ENCODE peak calls at places on chromosome 12, in six cellular contexts. E is HepG2, L is H1, Q is K562, G is transverse colon, U is HCT116. A is an unnamed sample.

GRCh38 chr12:133130808-133131128 is 341 bp downstream of the ZNF10 start:
- DNase-seq in L (no peak), Q (no peak), G (peak), U (no peak), E (no peak), A (peak)

GRCh38 chr12:8781326-8781725 is 41.1 kb upstream of the A2ML1 start:
- DNase-seq in Q (no peak), G (no peak), L (no peak), U (no peak), E (no peak), A (no peak)

GRCh38 chr12:1812650-1813302 is 7.6 kb upstream of the LRTM2 start:
- DNase-seq in L (no peak), U (no peak), Q (peak), G (no peak), E (peak), A (no peak)

GRCh38 chr12:93243689-93244513 is 133.8 kb upstream of the NUDT4 start:
- DNase-seq in E (peak), G (peak), L (no peak), U (no peak), Q (no peak), A (no peak)

GRCh38 chr12:54384591-54385041 is at the start of gene ZNF385A:
- DNase-seq in G (no peak), Q (no peak), L (no peak), E (no peak), U (no peak), A (no peak)

GRCh38 chr12:84912191-84913142 is at the start of gene SLC6A15:
- DNase-seq in Q (no peak), G (no peak), U (no peak), L (peak), E (no peak), A (peak)

GRCh38 chr12:19431407-19432308 is 7.6 kb upstream of the AEBP2 start:
- DNase-seq in E (no peak), Q (no peak), L (no peak), U (no peak), G (no peak), A (no peak)

GRCh38 chr12:132731574-132731973 is 20.9 kb downstream of the PGAM5 start:
- DNase-seq in G (no peak), U (no peak), E (no peak), L (no peak), Q (no peak), A (no peak)

GRCh38 chr12:76360316-76360715 is 12.1 kb upstream of the BBS10 start:
- DNase-seq in U (no peak), Q (no peak), G (no peak), L (no peak), E (no peak), A (no peak)

GRCh38 chr12:104720346-104721064 is 237.6 kb downstream of the SLC41A2 start:
- DNase-seq in U (no peak), L (no peak), Q (no peak), E (no peak), G (peak), A (no peak)

GRCh38 chr12:107368586-107368985 is 275.2 kb upstream of the CRY1 start:
- DNase-seq in L (no peak), Q (no peak), U (no peak), G (no peak), E (no peak), A (no peak)

GRCh38 chr12:105920161-105920684 is 218.5 kb downstream of the NUAK1 start:
- DNase-seq in Q (no peak), G (no peak), E (no peak), L (no peak), U (no peak), A (no peak)

GRCh38 chr12:93186131-93186530 is 191.6 kb upstream of the NUDT4 start:
- DNase-seq in U (no peak), L (no peak), Q (no peak), G (no peak), E (no peak), A (no peak)

GRCh38 chr12:116136340-116136739 is 141.2 kb downstream of the MED13L start:
- DNase-seq in E (no peak), Q (no peak), U (no peak), G (no peak), L (no peak), A (no peak)

GRCh38 chr12:58479403-58479802 is 440.9 kb downstream of the LRIG3 start:
- DNase-seq in U (no peak), L (no peak), Q (no peak), G (no peak), E (no peak), A (no peak)

GRCh38 chr12:94962680-94963079 is 40.8 kb downstream of the NDUFA12 start:
- DNase-seq in E (no peak), L (no peak), Q (no peak), G (no peak), U (no peak), A (no peak)

GRCh38 chr12:104288635-104289258 is 14.8 kb upstream of the EID3 start:
- DNase-seq in E (peak), U (peak), L (peak), G (peak), Q (peak), A (peak)

GRCh38 chr12:108833355-108833733 is 24.0 kb downstream of the SSH1 start:
- DNase-seq in E (no peak), Q (no peak), U (peak), G (no peak), L (no peak), A (no peak)

GRCh38 chr12:45017916-45018315 is 33.0 kb downstream of the DBX2 start:
- DNase-seq in U (no peak), Q (no peak), G (no peak), L (no peak), E (no peak), A (no peak)

GRCh38 chr12:64785816-64786215 is 26.6 kb upstream of the GNS start:
- DNase-seq in L (no peak), Q (no peak), U (no peak), G (no peak), E (no peak), A (no peak)

GRCh38 chr12:124477109-124477915 is 90.1 kb downstream of the NCOR2 start:
- DNase-seq in Q (no peak), G (no peak), U (no peak), L (no peak), E (no peak), A (no peak)

GRCh38 chr12:54004063-54004840 is 4.3 kb downstream of the HOXC9 start:
- DNase-seq in L (no peak), Q (no peak), E (no peak), G (no peak), U (no peak), A (no peak)

GRCh38 chr12:124096109-124096508 is 123.1 kb downstream of the ZNF664 start:
- DNase-seq in G (no peak), U (no peak), L (no peak), Q (no peak), E (no peak), A (no peak)

GRCh38 chr12:125824276-125824675 is 759.0 kb downstream of the AACS start:
- DNase-seq in G (no peak), L (no peak), Q (no peak), U (no peak), E (no peak), A (no peak)

GRCh38 chr12:28568709-28569108 is 378.5 kb downstream of the CCDC91 start:
- DNase-seq in L (no peak), Q (no peak), U (no peak), E (no peak), G (no peak), A (no peak)

GRCh38 chr12:4117386-4118016 is 156.1 kb upstream of the CCND2 start:
- DNase-seq in E (no peak), U (no peak), Q (no peak), G (peak), L (peak), A (no peak)

DNA sequence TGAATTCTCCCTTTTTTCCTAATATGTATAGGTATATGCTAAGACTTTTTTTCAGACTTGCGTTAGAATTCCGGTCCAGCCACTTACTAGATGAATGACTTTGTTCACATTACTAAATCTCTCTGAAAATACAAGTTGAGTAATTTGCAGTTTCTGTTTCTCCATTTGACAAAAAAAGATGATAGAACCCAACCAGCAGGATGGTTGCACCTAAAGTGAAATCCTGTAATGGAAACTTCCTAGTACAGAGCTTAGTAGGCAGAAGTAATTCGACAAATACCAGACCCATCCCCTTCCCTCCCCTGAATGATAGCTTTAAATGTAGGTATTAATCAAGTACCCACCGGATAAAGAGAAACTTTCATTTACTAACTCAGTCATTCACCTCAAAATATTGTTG is 113.6 kb upstream of the RAP1B start:
- DNase-seq in E (no peak), Q (no peak), L (no peak), U (no peak), G (no peak), A (no peak)
- H3K4me3 ChIP-seq in E (no peak), Q (no peak), L (no peak), U (no peak), G (no peak), A (no peak)

GRCh38 chr12:30822385-30823139 is 67.8 kb upstream of the CAPRIN2 start:
- DNase-seq in L (peak), U (no peak), Q (no peak), E (no peak), G (peak), A (peak)
- TF ChIP-seq POLR2A in L (no peak), U (no peak), Q (no peak), E (no peak), G (no peak), A (no peak)

GRCh38 chr12:33006106-33006505 is 109.5 kb upstream of the PKP2 start:
- DNase-seq in U (no peak), L (no peak), Q (no peak), E (no peak), G (no peak), A (no peak)
- TF ChIP-seq POLR2AphosphoS5 in U (no peak), L (no peak), Q (no peak), E (no peak), G (no peak), A (no peak)

GRCh38 chr12:92134638-92135274 is 10.9 kb downstream of the BTG1 start:
- DNase-seq in L (no peak), G (no peak), Q (no peak), E (no peak), U (no peak), A (no peak)
- H3K4me3 ChIP-seq in L (no peak), G (no peak), Q (no peak), E (no peak), U (no peak), A (peak)

GRCh38 chr12:120134307-120134980 is 17.9 kb upstream of the RAB35 start:
- DNase-seq in Q (no peak), E (no peak), L (no peak), G (no peak), U (no peak), A (no peak)

GRCh38 chr12:120130011-120130410 is 13.5 kb upstream of the RAB35 start:
- DNase-seq in U (no peak), E (no peak), G (no peak), Q (no peak), L (no peak), A (no peak)

GRCh38 chr12:120132437-120132836 is 15.9 kb upstream of the RAB35 start:
- DNase-seq in G (no peak), L (no peak), Q (no peak), E (no peak), U (no peak), A (no peak)

GRCh38 chr12:120131116-120131515 is 14.6 kb upstream of the RAB35 start:
- DNase-seq in L (no peak), U (no peak), G (no peak), E (no peak), Q (no peak), A (no peak)

DNA sequence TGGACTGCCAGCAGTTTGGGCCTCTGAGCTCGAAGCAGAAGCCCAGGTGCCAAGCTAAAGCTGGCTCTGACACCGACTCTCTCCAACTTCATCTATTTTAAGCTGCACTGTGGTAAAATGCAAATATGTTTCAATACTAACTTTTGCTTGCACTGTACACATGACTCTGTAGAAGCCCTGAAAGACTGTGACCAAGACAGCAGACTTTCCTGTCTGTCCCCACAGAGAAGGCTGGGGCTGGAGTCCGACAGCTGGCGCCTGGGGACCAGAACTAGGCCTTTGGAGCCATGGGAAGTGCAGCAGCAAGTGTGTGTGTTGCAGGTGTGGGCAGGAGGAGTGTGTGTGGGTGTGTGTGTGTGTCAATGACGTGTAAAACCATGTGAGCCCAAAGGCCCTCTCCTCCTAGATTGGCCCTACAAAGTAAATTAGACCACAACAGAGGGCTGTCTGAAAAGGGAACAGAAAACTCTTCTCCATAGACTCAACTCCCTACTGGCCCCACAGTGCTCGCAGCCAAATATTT is 16.4 kb upstream of the RAB35 start:
- DNase-seq in U (no peak), Q (no peak), L (no peak), E (no peak), G (peak), A (no peak)
- TF ChIP-seq POLR2A in U (no peak), Q (no peak), L (no peak), E (no peak), G (no peak), A (no peak)

GRCh38 chr12:113103756-113104450 is 31.7 kb downstream of the RASAL1 start:
- DNase-seq in G (peak), E (peak), L (peak), Q (peak), U (no peak), A (no peak)
- TF ChIP-seq POLR2AphosphoS5 in G (no peak), E (no peak), L (peak), Q (no peak), U (no peak), A (no peak)

GRCh38 chr12:114407566-114408411 is 1.8 kb upstream of the TBX5 start:
- DNase-seq in U (no peak), Q (no peak), E (no peak), G (no peak), L (no peak), A (no peak)

GRCh38 chr12:114407034-114407420 is 1.1 kb upstream of the TBX5 start:
- DNase-seq in G (no peak), L (no peak), U (no peak), Q (no peak), E (no peak), A (no peak)

GRCh38 chr12:114408415-114408814 is 2.5 kb upstream of the TBX5 start:
- DNase-seq in U (no peak), L (no peak), G (no peak), E (no peak), Q (no peak), A (no peak)

GRCh38 chr12:114409796-114410520 is 4.0 kb upstream of the TBX5 start:
- DNase-seq in U (no peak), Q (no peak), L (no peak), G (no peak), E (no peak), A (no peak)

DNA sequence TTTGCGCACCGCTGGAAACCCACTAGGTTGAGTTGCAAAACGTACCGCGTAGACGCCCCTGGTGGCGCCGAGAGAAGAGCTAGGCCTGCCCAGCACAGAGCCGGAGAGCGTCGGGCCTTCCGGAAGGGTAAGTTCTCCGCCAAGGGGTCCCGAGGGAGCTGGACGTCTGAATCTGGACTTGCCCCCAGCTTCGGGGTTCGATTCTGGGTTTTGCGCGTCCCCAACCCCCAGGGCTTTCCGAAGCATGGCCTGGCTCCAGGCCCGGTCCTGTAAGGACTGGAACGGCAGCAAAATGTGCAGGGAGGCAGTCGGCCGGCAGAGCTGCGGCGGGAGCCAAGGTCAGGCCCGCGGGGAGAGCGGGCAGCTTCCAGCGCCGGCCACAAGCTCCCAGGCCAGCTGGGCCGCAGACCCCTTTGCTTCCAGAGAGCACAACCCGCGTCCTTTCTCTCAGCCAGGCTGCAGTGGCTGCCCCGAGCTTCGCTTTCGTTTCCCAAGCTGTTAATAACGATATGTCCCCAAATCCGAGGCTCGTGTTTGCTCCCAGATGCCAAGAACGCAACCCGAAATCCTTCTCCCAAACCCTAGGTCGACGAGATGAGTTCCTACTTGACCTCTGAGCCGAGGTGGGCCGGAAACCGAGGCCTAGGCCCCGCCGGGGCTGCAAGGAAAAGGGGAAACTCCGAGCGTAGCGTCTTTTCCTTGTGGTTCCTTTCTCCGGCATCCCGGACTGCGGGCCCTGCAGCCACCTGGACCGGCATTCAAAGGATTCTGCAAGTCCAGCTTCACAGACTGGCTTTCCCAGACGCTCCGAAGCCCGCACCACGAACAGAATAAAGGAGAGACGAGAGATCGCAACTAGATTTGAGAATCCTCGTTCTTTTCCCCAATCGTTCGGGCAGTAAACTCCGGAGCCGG is 3.2 kb upstream of the TBX5 start:
- DNase-seq in Q (no peak), L (no peak), E (no peak), G (no peak), U (no peak), A (no peak)
- H3K4me3 ChIP-seq in Q (no peak), L (peak), E (no peak), G (peak), U (no peak), A (peak)

GRCh38 chr12:49673446-49674317 is 33.5 kb downstream of the FMNL3 start:
- DNase-seq in U (no peak), L (peak), G (peak), Q (peak), E (peak), A (peak)
- TF ChIP-seq POLR2A in U (no peak), L (no peak), G (peak), Q (peak), E (no peak), A (peak)

GRCh38 chr12:66117242-66117641 is 13.3 kb downstream of the LLPH start:
- DNase-seq in E (no peak), Q (no peak), G (no peak), U (no peak), L (no peak), A (no peak)

GRCh38 chr12:66119229-66119869 is 11.2 kb downstream of the LLPH start:
- DNase-seq in U (no peak), L (no peak), Q (no peak), G (no peak), E (no peak), A (no peak)

GRCh38 chr12:66120477-66120876 is 10.1 kb downstream of the LLPH start:
- DNase-seq in E (no peak), G (no peak), L (no peak), Q (no peak), U (no peak), A (no peak)

GRCh38 chr12:66118240-66118891 is 12.2 kb downstream of the LLPH start:
- DNase-seq in U (no peak), G (no peak), L (no peak), E (no peak), Q (no peak), A (no peak)

GRCh38 chr12:66119870-66120241 is 10.7 kb downstream of the LLPH start:
- DNase-seq in U (no peak), Q (no peak), L (no peak), G (no peak), E (no peak), A (no peak)
- TF ChIP-seq POLR2AphosphoS5 in U (no peak), Q (no peak), L (no peak), G (no peak), E (no peak), A (no peak)

A was measured in suprapubic skin.